ENCODE peak calls at places on chromosomes 7 and 10, in eight cellular contexts. I is right lobe of liver; E is fibroblast of lung; G is heart left ventricle; N is cardiac muscle cell; R is lower lobe of right lung; T is prostate gland; A is CD4-positive, alpha-beta memory T cell. D is an unnamed sample.

GRCh38 chr10:113142601-113143000 is 192.6 kb downstream of the TCF7L2 start:
- DNase-seq in I (no peak), E (no peak), G (no peak), N (no peak), R (no peak), T (no peak), A (no peak), D (no peak)

GRCh38 chr7:79272066-79272669 is 181.3 kb downstream of the MAGI2 start:
- DNase-seq in I (no peak), E (peak; percentile 34), G (no peak), N (peak; percentile 53), R (no peak), T (no peak), A (no peak), D (no peak)

GRCh38 chr10:42992957-42993390 is 83.9 kb upstream of the RET start:
- DNase-seq in I (no peak), E (no peak), G (no peak), N (no peak), R (peak; percentile 34), T (no peak), A (no peak), D (no peak)

GRCh38 chr10:101972761-101973160 is 83.2 kb downstream of the ARMH3 start:
- DNase-seq in I (no peak), E (peak; percentile 29), G (no peak), N (no peak), R (no peak), T (no peak), A (no peak), D (no peak)

GRCh38 chr7:25624837-25625236 is 396.6 kb upstream of the NPVF start:
- DNase-seq in I (no peak), E (no peak), G (peak; percentile 66), N (no peak), R (no peak), T (no peak), A (no peak), D (peak; percentile 77)

GRCh38 chr10:60919551-60919950 is 24.4 kb downstream of the RHOBTB1 start:
- DNase-seq in I (no peak), E (no peak), G (no peak), N (no peak), R (no peak), T (no peak), A (no peak), D (no peak)

GRCh38 chr7:55588379-55588699 is 16.0 kb upstream of the VOPP1 start:
- DNase-seq in I (no peak), E (no peak), G (no peak), N (no peak), R (no peak), T (no peak), A (no peak), D (no peak)

GRCh38 chr7:51606601-51607154 is 290.1 kb upstream of the COBL start:
- DNase-seq in I (no peak), E (no peak), G (no peak), N (no peak), R (no peak), T (peak; percentile 32), A (no peak), D (no peak)

GRCh38 chr7:103731169-103731568 is 258.3 kb downstream of the RELN start:
- DNase-seq in I (no peak), E (no peak), G (no peak), N (no peak), R (no peak), T (no peak), A (no peak), D (no peak)

GRCh38 chr7:152761116-152761748 is 1.7 kb downstream of the ACTR3B start:
- DNase-seq in I (peak; percentile 21), E (peak; percentile 81), G (no peak), N (no peak), R (no peak), T (no peak), A (peak; percentile 2), D (no peak)

GRCh38 chr10:120394446-120394845 is 62.6 kb upstream of the PLPP4 start:
- DNase-seq in I (no peak), E (peak; percentile 55), G (no peak), N (no peak), R (no peak), T (no peak), A (no peak), D (no peak)

GRCh38 chr7:77685219-77685618 is 11.0 kb upstream of the RSBN1L start:
- DNase-seq in I (no peak), E (no peak), G (no peak), N (no peak), R (no peak), T (peak; percentile 86), A (no peak), D (no peak)

GRCh38 chr7:54802841-54803240 is 43.8 kb upstream of the SEC61G start:
- DNase-seq in I (no peak), E (peak; percentile 57), G (no peak), N (no peak), R (no peak), T (no peak), A (no peak), D (no peak)

GRCh38 chr7:44235582-44236332 is 35.0 kb downstream of the YKT6 start:
- DNase-seq in I (no peak), E (no peak), G (no peak), N (no peak), R (no peak), T (no peak), A (no peak), D (no peak)

GRCh38 chr7:151585744-151586424 is 66.2 kb upstream of the RHEB start:
- DNase-seq in I (no peak), E (peak; percentile 87), G (no peak), N (no peak), R (no peak), T (no peak), A (no peak), D (no peak)

GRCh38 chr7:45624392-45624760 is 50.2 kb downstream of the ADCY1 start:
- DNase-seq in I (no peak), E (no peak), G (no peak), N (no peak), R (no peak), T (peak; percentile 29), A (no peak), D (no peak)

GRCh38 chr10:10515479-10516204 is 502.0 kb upstream of the CELF2 start:
- DNase-seq in I (no peak), E (peak; percentile 34), G (no peak), N (no peak), R (no peak), T (no peak), A (no peak), D (no peak)

GRCh38 chr7:33905389-33906032 is at the start of gene BMPER:
- DNase-seq in I (peak; percentile 53), E (peak; percentile 37), G (no peak), N (peak; percentile 92), R (peak; percentile 45), T (peak; percentile 42), A (no peak), D (no peak)

GRCh38 chr7:23593706-23594105 is 3.5 kb upstream of the CCDC126 start:
- DNase-seq in I (no peak), E (no peak), G (no peak), N (no peak), R (no peak), T (no peak), A (no peak), D (no peak)

GRCh38 chr7:149725916-149726315 is 47.5 kb downstream of the ZNF467 start:
- DNase-seq in I (no peak), E (no peak), G (no peak), N (no peak), R (peak; percentile 28), T (no peak), A (no peak), D (no peak)

GRCh38 chr7:92874567-92874966 is 38.2 kb upstream of the CDK6 start:
- DNase-seq in I (no peak), E (peak; percentile 85), G (no peak), N (peak; percentile 17), R (no peak), T (no peak), A (no peak), D (no peak)

GRCh38 chr10:81564143-81564542 is 310.9 kb upstream of the NRG3 start:
- DNase-seq in I (no peak), E (no peak), G (no peak), N (no peak), R (no peak), T (no peak), A (no peak), D (no peak)

GRCh38 chr10:62083868-62084267 is 182.4 kb downstream of the ARID5B start:
- DNase-seq in I (no peak), E (peak; percentile 76), G (peak; percentile 79), N (peak; percentile 52), R (no peak), T (peak; percentile 62), A (no peak), D (peak; percentile 80)
- H3K4me1 ChIP-seq in I (no peaks in the 10 kb centered on the region), E (peaks cover 38% of the 10 kb centered on the region), G (peaks cover 64% of the 10 kb centered on the region), N (peaks cover 21% of the 10 kb centered on the region), R (peaks cover 37% of the 10 kb centered on the region), T (peaks cover 21% of the 10 kb centered on the region), A (peaks cover 75% of the 10 kb centered on the region), D (no peaks in the 10 kb centered on the region)

GRCh38 chr7:130492519-130493274 is 812 bp downstream of the MEST start:
- DNase-seq in I (no peak), E (no peak), G (no peak), N (peak; percentile 7), R (no peak), T (peak; percentile 5), A (no peak), D (no peak)
- H3K4me3 ChIP-seq in I (peak overlapping the region; percentile 37), E (peak overlapping the region; percentile 22), G (peak overlapping the region; percentile 17), N (peak overlapping the region; percentile 53), R (peak overlapping the region; percentile 48), T (peak overlapping the region; percentile 31), A (no peak overlapping the region), D (peak overlapping the region; percentile 26)

DNA sequence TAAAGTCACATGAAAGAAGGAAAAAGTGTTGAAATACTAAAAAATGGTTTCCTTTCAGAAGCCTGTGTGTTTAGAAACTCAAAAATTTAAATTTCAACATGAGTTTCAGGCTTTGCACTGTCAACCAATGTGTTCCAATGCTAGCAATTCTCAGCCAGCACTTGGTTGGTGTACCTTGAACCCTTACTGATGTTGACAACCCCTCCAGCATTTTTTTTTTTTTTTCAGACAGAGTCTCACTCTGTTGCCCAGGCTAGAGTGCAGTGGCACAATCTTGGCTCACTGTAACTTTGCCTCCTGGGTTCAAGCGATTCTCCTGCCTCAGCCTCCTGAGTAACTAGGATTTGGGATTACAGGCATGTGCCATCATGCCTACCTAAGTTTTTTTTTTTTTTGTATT is 135.2 kb downstream of the ICA1 start:
- DNase-seq in I (peak; percentile 59), E (no peak), G (no peak), N (no peak), R (no peak), T (no peak), A (no peak), D (no peak)
- H3K4me1 ChIP-seq in I (no peaks in the 10 kb centered on the region), E (no peaks in the 10 kb centered on the region), G (no peaks in the 10 kb centered on the region), N (no peaks in the 10 kb centered on the region), R (peaks cover 17% of the 10 kb centered on the region), T (no peaks in the 10 kb centered on the region), A (peaks cover 96% of the 10 kb centered on the region), D (no peaks in the 10 kb centered on the region)

DNA sequence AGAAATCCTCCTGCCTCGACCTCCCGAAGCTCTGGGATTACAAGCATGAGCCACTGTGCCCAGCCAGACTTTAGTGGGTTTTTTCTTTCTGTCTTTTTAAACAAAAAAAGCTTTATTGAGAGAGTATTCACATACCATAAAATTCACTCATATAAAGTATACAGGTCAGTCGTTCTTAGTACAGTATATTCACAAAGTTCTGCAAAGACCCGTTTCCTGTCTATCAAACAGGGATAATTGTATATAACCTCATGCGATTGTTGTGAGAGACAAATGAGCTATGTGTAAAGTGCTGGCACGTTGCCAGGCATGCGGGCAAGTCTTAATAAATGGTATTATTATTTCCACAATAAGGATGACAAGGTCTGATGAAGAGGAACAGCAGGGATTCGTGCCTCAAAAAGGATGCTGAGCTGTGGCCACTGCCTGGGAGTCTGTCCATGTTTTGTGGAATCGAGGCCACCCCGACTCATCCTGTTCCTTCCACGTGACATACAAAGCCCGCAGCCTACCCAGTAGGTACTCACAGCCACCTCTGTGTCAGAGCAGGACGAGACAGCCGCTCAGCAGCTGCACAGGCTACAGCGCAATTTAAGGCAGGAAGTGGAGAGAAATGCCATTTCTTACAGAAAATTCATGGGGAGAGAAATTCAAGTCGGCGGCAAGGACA is 51.7 kb downstream of the SMKR1 start:
- DNase-seq in I (no peak), E (peak; percentile 59), G (no peak), N (no peak), R (no peak), T (no peak), A (peak; percentile 43), D (no peak)
- H3K4me3 ChIP-seq in I (no peak overlapping the region), E (no peak overlapping the region), G (no peak overlapping the region), N (no peak overlapping the region), R (no peak overlapping the region), T (no peak overlapping the region), A (no peak overlapping the region), D (no peak overlapping the region)